ENCODE peak calls at places on chromosomes 6 and 20, in eight cellular contexts. One of them, this sample, is unnamed.

GRCh38 chr6:167877994-167878779 is 51.5 kb downstream of the AFDN start:
- DNase-seq in heart left ventricle: no peak
- DNase-seq in endothelial cell of umbilical vein: no peak
- DNase-seq in adrenal gland: no peak
- DNase-seq in testis: no peak
- DNase-seq in A549: no peak
- DNase-seq in ovary: no peak
- DNase-seq in uterus: no peak
- DNase-seq in this sample: no peak

GRCh38 chr6:71886184-71887005 is at the start of gene RIMS1:
- DNase-seq in A549: peak; percentile 1
- DNase-seq in adrenal gland: peak; percentile 16
- DNase-seq in testis: peak; percentile 22
- DNase-seq in heart left ventricle: no peak
- DNase-seq in endothelial cell of umbilical vein: no peak
- DNase-seq in uterus: no peak
- DNase-seq in ovary: no peak
- DNase-seq in this sample: peak; percentile 19

GRCh38 chr6:2226775-2227174 is 18.6 kb downstream of the GMDS start:
- DNase-seq in ovary: no peak
- DNase-seq in heart left ventricle: no peak
- DNase-seq in testis: no peak
- DNase-seq in A549: no peak
- DNase-seq in uterus: no peak
- DNase-seq in adrenal gland: no peak
- DNase-seq in endothelial cell of umbilical vein: no peak
- DNase-seq in this sample: no peak

GRCh38 chr20:38363004-38363747 is 16.9 kb downstream of the LBP start:
- DNase-seq in adrenal gland: no peak
- DNase-seq in heart left ventricle: no peak
- DNase-seq in A549: no peak
- DNase-seq in endothelial cell of umbilical vein: no peak
- DNase-seq in ovary: no peak
- DNase-seq in testis: no peak
- DNase-seq in uterus: no peak
- DNase-seq in this sample: no peak

GRCh38 chr6:84773431-84774173 is 9.2 kb upstream of the TBX18 start:
- DNase-seq in ovary: no peak
- DNase-seq in uterus: no peak
- DNase-seq in testis: peak; percentile 69
- DNase-seq in endothelial cell of umbilical vein: peak; percentile 70
- DNase-seq in A549: peak; percentile 68
- DNase-seq in adrenal gland: no peak
- DNase-seq in heart left ventricle: no peak
- DNase-seq in this sample: peak; percentile 13

GRCh38 chr6:14759976-14760672 is 485.7 kb upstream of the JARID2 start:
- DNase-seq in heart left ventricle: no peak
- DNase-seq in testis: no peak
- DNase-seq in uterus: no peak
- DNase-seq in A549: no peak
- DNase-seq in adrenal gland: no peak
- DNase-seq in endothelial cell of umbilical vein: no peak
- DNase-seq in ovary: no peak
- DNase-seq in this sample: no peak

GRCh38 chr6:106141441-106142237 is 55.5 kb downstream of the PRDM1 start:
- DNase-seq in adrenal gland: no peak
- DNase-seq in ovary: no peak
- DNase-seq in testis: no peak
- DNase-seq in A549: no peak
- DNase-seq in heart left ventricle: no peak
- DNase-seq in endothelial cell of umbilical vein: no peak
- DNase-seq in uterus: no peak
- DNase-seq in this sample: no peak

GRCh38 chr6:152746172-152746553 is 4.4 kb upstream of the VIP start:
- DNase-seq in adrenal gland: no peak
- DNase-seq in testis: no peak
- DNase-seq in A549: peak; percentile 74
- DNase-seq in endothelial cell of umbilical vein: no peak
- DNase-seq in uterus: no peak
- DNase-seq in ovary: no peak
- DNase-seq in heart left ventricle: no peak
- DNase-seq in this sample: no peak

GRCh38 chr20:36485286-36485685 is 56.0 kb upstream of the MYL9 start:
- DNase-seq in adrenal gland: no peak
- DNase-seq in endothelial cell of umbilical vein: no peak
- DNase-seq in uterus: no peak
- DNase-seq in testis: no peak
- DNase-seq in heart left ventricle: no peak
- DNase-seq in ovary: no peak
- DNase-seq in A549: no peak
- DNase-seq in this sample: no peak

GRCh38 chr20:44092551-44093248 is 94.3 kb downstream of the JPH2 start:
- DNase-seq in A549: peak; percentile 60
- DNase-seq in adrenal gland: no peak
- DNase-seq in endothelial cell of umbilical vein: peak; percentile 45
- DNase-seq in uterus: no peak
- DNase-seq in testis: peak; percentile 54
- DNase-seq in heart left ventricle: no peak
- DNase-seq in ovary: no peak
- DNase-seq in this sample: no peak

GRCh38 chr6:87808005-87808757 is 106.1 kb upstream of the AKIRIN2 start:
- DNase-seq in adrenal gland: no peak
- DNase-seq in endothelial cell of umbilical vein: no peak
- DNase-seq in A549: no peak
- DNase-seq in heart left ventricle: no peak
- DNase-seq in ovary: no peak
- DNase-seq in testis: no peak
- DNase-seq in uterus: no peak
- DNase-seq in this sample: no peak

GRCh38 chr6:44135173-44135748 is 7.9 kb downstream of the TMEM63B start:
- DNase-seq in ovary: no peak
- DNase-seq in adrenal gland: no peak
- DNase-seq in heart left ventricle: no peak
- DNase-seq in uterus: no peak
- DNase-seq in endothelial cell of umbilical vein: no peak
- DNase-seq in A549: no peak
- DNase-seq in testis: no peak
- DNase-seq in this sample: no peak

GRCh38 chr6:156175971-156176421 is 601.2 kb upstream of the ARID1B start:
- DNase-seq in heart left ventricle: peak; percentile 78
- DNase-seq in endothelial cell of umbilical vein: peak; percentile 24
- DNase-seq in uterus: peak; percentile 20
- DNase-seq in ovary: peak; percentile 33
- DNase-seq in adrenal gland: peak; percentile 16
- DNase-seq in A549: peak; percentile 29
- DNase-seq in testis: peak; percentile 29
- DNase-seq in this sample: peak; percentile 19

GRCh38 chr6:130864344-130864743 is 37.1 kb downstream of the SMLR1 start:
- DNase-seq in heart left ventricle: no peak
- DNase-seq in testis: no peak
- DNase-seq in uterus: no peak
- DNase-seq in endothelial cell of umbilical vein: no peak
- DNase-seq in A549: no peak
- DNase-seq in adrenal gland: no peak
- DNase-seq in ovary: no peak
- DNase-seq in this sample: no peak

GRCh38 chr20:29689411-29690225 is 1567.8 kb upstream of the DEFB115 start:
- DNase-seq in heart left ventricle: peak; percentile 40
- DNase-seq in ovary: no peak
- DNase-seq in uterus: no peak
- DNase-seq in endothelial cell of umbilical vein: no peak
- DNase-seq in testis: peak; percentile 59
- DNase-seq in adrenal gland: no peak
- DNase-seq in A549: no peak
- DNase-seq in this sample: peak; percentile 16

GRCh38 chr6:64330694-64331309 is 695.2 kb downstream of the PHF3 start:
- DNase-seq in A549: peak; percentile 43
- DNase-seq in ovary: no peak
- DNase-seq in endothelial cell of umbilical vein: peak; percentile 36
- DNase-seq in heart left ventricle: peak; percentile 31
- DNase-seq in uterus: peak; percentile 62
- DNase-seq in adrenal gland: peak; percentile 73
- DNase-seq in testis: peak; percentile 88
- DNase-seq in this sample: peak; percentile 86

GRCh38 chr20:7589164-7589563 is 351.1 kb downstream of the HAO1 start:
- DNase-seq in uterus: no peak
- DNase-seq in A549: no peak
- DNase-seq in heart left ventricle: no peak
- DNase-seq in adrenal gland: no peak
- DNase-seq in ovary: no peak
- DNase-seq in endothelial cell of umbilical vein: no peak
- DNase-seq in testis: no peak
- DNase-seq in this sample: no peak

GRCh38 chr6:30450908-30451818 is 38.1 kb upstream of the HLA-E start:
- DNase-seq in ovary: no peak
- DNase-seq in testis: no peak
- DNase-seq in heart left ventricle: peak; percentile 39
- DNase-seq in A549: no peak
- DNase-seq in adrenal gland: peak; percentile 44
- DNase-seq in uterus: no peak
- DNase-seq in endothelial cell of umbilical vein: no peak
- DNase-seq in this sample: peak; percentile 32

GRCh38 chr6:14921878-14922277 is 324.0 kb upstream of the JARID2 start:
- DNase-seq in uterus: no peak
- DNase-seq in heart left ventricle: peak; percentile 21
- DNase-seq in ovary: no peak
- DNase-seq in A549: no peak
- DNase-seq in adrenal gland: peak; percentile 27
- DNase-seq in testis: no peak
- DNase-seq in endothelial cell of umbilical vein: no peak
- DNase-seq in this sample: no peak

GRCh38 chr20:38836991-38837390 is 31.5 kb downstream of the PPP1R16B start:
- DNase-seq in ovary: no peak
- DNase-seq in A549: no peak
- DNase-seq in uterus: no peak
- DNase-seq in endothelial cell of umbilical vein: no peak
- DNase-seq in adrenal gland: no peak
- DNase-seq in testis: no peak
- DNase-seq in heart left ventricle: no peak
- DNase-seq in this sample: no peak

GRCh38 chr6:76876922-76877553 is 586.3 kb downstream of the HTR1B start:
- DNase-seq in A549: peak; percentile 10
- DNase-seq in testis: peak; percentile 82
- DNase-seq in uterus: no peak
- DNase-seq in endothelial cell of umbilical vein: peak; percentile 37
- DNase-seq in ovary: no peak
- DNase-seq in heart left ventricle: peak; percentile 19
- DNase-seq in adrenal gland: peak; percentile 36
- DNase-seq in this sample: peak; percentile 83
- TF ChIP-seq POLR2A in A549: no peak
- TF ChIP-seq POLR2A in testis: no peak
- TF ChIP-seq POLR2A in uterus: no peak
- TF ChIP-seq POLR2A in endothelial cell of umbilical vein: no peak
- TF ChIP-seq POLR2A in ovary: no peak
- TF ChIP-seq POLR2A in heart left ventricle: no peak
- TF ChIP-seq POLR2A in adrenal gland: no peak
- TF ChIP-seq POLR2A in this sample: peak; percentile 47

GRCh38 chr6:157556671-157557430 is 175.9 kb downstream of the ZDHHC14 start:
- DNase-seq in testis: no peak
- DNase-seq in ovary: no peak
- DNase-seq in adrenal gland: no peak
- DNase-seq in A549: no peak
- DNase-seq in heart left ventricle: no peak
- DNase-seq in endothelial cell of umbilical vein: no peak
- DNase-seq in uterus: no peak
- DNase-seq in this sample: peak; percentile 81
- H3K4me1 ChIP-seq in testis: no peaks in the 10 kb centered on the region
- H3K4me1 ChIP-seq in ovary: no peaks in the 10 kb centered on the region
- H3K4me1 ChIP-seq in adrenal gland: no peaks in the 10 kb centered on the region
- H3K4me1 ChIP-seq in A549: no peaks in the 10 kb centered on the region
- H3K4me1 ChIP-seq in heart left ventricle: no peaks in the 10 kb centered on the region
- H3K4me1 ChIP-seq in endothelial cell of umbilical vein: no peaks in the 10 kb centered on the region
- H3K4me1 ChIP-seq in uterus: no peaks in the 10 kb centered on the region
- H3K4me1 ChIP-seq in this sample: peaks cover 21% of the 10 kb centered on the region

GRCh38 chr6:42762950-42763349 is 17.0 kb upstream of the TBCC start:
- DNase-seq in uterus: no peak
- DNase-seq in adrenal gland: no peak
- DNase-seq in endothelial cell of umbilical vein: no peak
- DNase-seq in heart left ventricle: no peak
- DNase-seq in A549: no peak
- DNase-seq in testis: no peak
- DNase-seq in ovary: no peak
- DNase-seq in this sample: no peak

GRCh38 chr6:42762338-42762929 is 16.5 kb upstream of the TBCC start:
- DNase-seq in adrenal gland: no peak
- DNase-seq in ovary: no peak
- DNase-seq in heart left ventricle: no peak
- DNase-seq in A549: no peak
- DNase-seq in endothelial cell of umbilical vein: no peak
- DNase-seq in testis: no peak
- DNase-seq in uterus: no peak
- DNase-seq in this sample: no peak

GRCh38 chr6:42764883-42765653 is 16.8 kb upstream of the BICRAL start:
- DNase-seq in adrenal gland: no peak
- DNase-seq in testis: no peak
- DNase-seq in heart left ventricle: no peak
- DNase-seq in ovary: no peak
- DNase-seq in endothelial cell of umbilical vein: no peak
- DNase-seq in uterus: no peak
- DNase-seq in A549: no peak
- DNase-seq in this sample: no peak

GRCh38 chr6:42769051-42769450 is 12.8 kb upstream of the BICRAL start:
- DNase-seq in ovary: no peak
- DNase-seq in uterus: no peak
- DNase-seq in testis: no peak
- DNase-seq in adrenal gland: no peak
- DNase-seq in endothelial cell of umbilical vein: no peak
- DNase-seq in heart left ventricle: no peak
- DNase-seq in A549: no peak
- DNase-seq in this sample: no peak

DNA sequence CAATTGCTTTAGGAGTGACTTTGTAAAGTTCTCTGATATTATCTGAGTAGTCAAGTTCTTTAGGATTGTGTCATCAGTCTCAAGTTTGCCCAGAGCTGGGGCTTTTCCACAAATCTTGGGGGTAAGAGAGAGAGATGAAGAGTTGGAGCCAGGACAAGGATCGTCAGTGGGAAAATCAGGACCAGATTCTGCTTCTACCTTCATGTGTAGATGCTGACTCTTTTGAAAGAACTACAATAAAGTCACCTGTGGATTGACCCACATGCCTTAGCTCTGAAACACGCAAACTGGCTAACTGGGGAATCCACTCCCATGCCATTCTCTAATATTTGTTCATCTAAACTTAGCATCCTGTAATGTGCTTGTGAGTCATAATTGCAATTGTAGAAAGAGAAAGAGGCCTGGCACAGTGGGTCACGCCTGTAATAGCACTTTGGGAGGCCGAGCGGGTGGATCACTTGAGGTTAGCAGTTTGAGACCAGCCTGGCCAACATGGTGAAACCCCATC is 15.6 kb upstream of the BICRAL start:
- DNase-seq in uterus: no peak
- DNase-seq in A549: peak; percentile 50
- DNase-seq in endothelial cell of umbilical vein: no peak
- DNase-seq in heart left ventricle: no peak
- DNase-seq in adrenal gland: no peak
- DNase-seq in testis: no peak
- DNase-seq in ovary: no peak
- DNase-seq in this sample: no peak
- H3K27ac ChIP-seq in uterus: no peak overlapping the region
- H3K27ac ChIP-seq in A549: peak overlapping the region; percentile 14
- H3K27ac ChIP-seq in endothelial cell of umbilical vein: no peak overlapping the region
- H3K27ac ChIP-seq in heart left ventricle: no peak overlapping the region
- H3K27ac ChIP-seq in adrenal gland: no peak overlapping the region
- H3K27ac ChIP-seq in testis: no peak overlapping the region
- H3K27ac ChIP-seq in ovary: no peak overlapping the region
- H3K27ac ChIP-seq in this sample: no peak overlapping the region

GRCh38 chr6:27019651-27020552 is 227.6 kb upstream of the PRSS16 start:
- DNase-seq in uterus: peak; percentile 85
- DNase-seq in ovary: peak; percentile 85
- DNase-seq in testis: peak; percentile 94
- DNase-seq in A549: peak; percentile 96
- DNase-seq in adrenal gland: peak; percentile 90
- DNase-seq in endothelial cell of umbilical vein: peak; percentile 69
- DNase-seq in heart left ventricle: peak; percentile 86
- DNase-seq in this sample: peak; percentile 92
- TF ChIP-seq POLR2A in uterus: peak; percentile 65
- TF ChIP-seq POLR2A in ovary: peak; percentile 63
- TF ChIP-seq POLR2A in testis: peak; percentile 5
- TF ChIP-seq POLR2A in A549: peak; percentile 89
- TF ChIP-seq POLR2A in adrenal gland: peak; percentile 38
- TF ChIP-seq POLR2A in endothelial cell of umbilical vein: no peak
- TF ChIP-seq POLR2A in heart left ventricle: no peak
- TF ChIP-seq POLR2A in this sample: peak; percentile 88